ENCODE peak calls at places on chromosomes 16 and 17, in five cellular contexts. B is H1, L is NT2/D1, Y is HepG2, O is GM12878. P is an unnamed sample.

GRCh38 chr17:63832455-63832854 is 5.0 kb upstream of the FTSJ3 start:
- DNase-seq in B (no peak), L (no peak), Y (no peak), O (no peak), P (no peak)

GRCh38 chr16:71746442-71747046 is 22.0 kb upstream of the PHLPP2 start:
- DNase-seq in B (no peak), L (peak), Y (peak), O (no peak), P (peak)

GRCh38 chr17:40443196-40443987 is at the start of gene IGFBP4:
- DNase-seq in B (peak), L (no peak), Y (peak), O (no peak), P (peak)

GRCh38 chr17:2251098-2251497 is 52.5 kb downstream of the SMG6 start:
- DNase-seq in B (no peak), L (no peak), Y (no peak), O (no peak), P (no peak)

GRCh38 chr16:70152578-70153302 is 20.8 kb upstream of the CLEC18C start:
- DNase-seq in B (no peak), L (no peak), Y (peak), O (no peak), P (no peak)

GRCh38 chr17:18961634-18962493 is 9.9 kb downstream of the SLC5A10 start:
- DNase-seq in B (no peak), L (no peak), Y (no peak), O (no peak), P (no peak)

GRCh38 chr17:74297941-74298340 is 23.9 kb downstream of the DNAI2 start:
- DNase-seq in B (no peak), L (no peak), Y (no peak), O (no peak), P (no peak)

GRCh38 chr16:85571813-85572619 is 41.1 kb upstream of the GSE1 start:
- DNase-seq in B (no peak), L (no peak), Y (no peak), O (no peak), P (no peak)

GRCh38 chr16:12503201-12503600 is 300.5 kb downstream of the CPPED1 start:
- DNase-seq in B (no peak), L (no peak), Y (no peak), O (no peak), P (no peak)

GRCh38 chr17:68775338-68775737 is 174.2 kb upstream of the FAM20A start:
- DNase-seq in B (no peak), L (no peak), Y (no peak), O (no peak), P (no peak)

GRCh38 chr16:51556694-51557327 is 405.7 kb upstream of the SALL1 start:
- DNase-seq in B (no peak), L (no peak), Y (no peak), O (no peak), P (peak)

GRCh38 chr16:80824623-80825364 is 20.4 kb upstream of the CDYL2 start:
- DNase-seq in B (no peak), L (peak), Y (peak), O (peak), P (peak)

GRCh38 chr16:12009922-12010321 is 33.4 kb downstream of the SNX29 start:
- DNase-seq in B (no peak), L (no peak), Y (no peak), O (no peak), P (no peak)

GRCh38 chr16:11233727-11234376 is 22.2 kb downstream of the SOCS1 start:
- DNase-seq in B (peak), L (no peak), Y (no peak), O (no peak), P (no peak)

GRCh38 chr17:21285164-21286065 is 904 bp downstream of the MAP2K3 start:
- DNase-seq in B (no peak), L (no peak), Y (no peak), O (no peak), P (no peak)

GRCh38 chr17:39750131-39751015 is 12.6 kb downstream of the GRB7 start:
- DNase-seq in B (no peak), L (no peak), Y (peak), O (no peak), P (no peak)

GRCh38 chr16:73058221-73058615 is 10.3 kb upstream of the ZFHX3 start:
- DNase-seq in B (peak), L (no peak), Y (no peak), O (no peak), P (no peak)

GRCh38 chr17:77287432-77288068 is 146.8 kb downstream of the SEC14L1 start:
- DNase-seq in B (no peak), L (no peak), Y (peak), O (no peak), P (peak)

GRCh38 chr16:46836521-46837292 is 5.7 kb upstream of the C16orf87 start:
- DNase-seq in B (no peak), L (no peak), Y (no peak), O (no peak), P (no peak)

DNA sequence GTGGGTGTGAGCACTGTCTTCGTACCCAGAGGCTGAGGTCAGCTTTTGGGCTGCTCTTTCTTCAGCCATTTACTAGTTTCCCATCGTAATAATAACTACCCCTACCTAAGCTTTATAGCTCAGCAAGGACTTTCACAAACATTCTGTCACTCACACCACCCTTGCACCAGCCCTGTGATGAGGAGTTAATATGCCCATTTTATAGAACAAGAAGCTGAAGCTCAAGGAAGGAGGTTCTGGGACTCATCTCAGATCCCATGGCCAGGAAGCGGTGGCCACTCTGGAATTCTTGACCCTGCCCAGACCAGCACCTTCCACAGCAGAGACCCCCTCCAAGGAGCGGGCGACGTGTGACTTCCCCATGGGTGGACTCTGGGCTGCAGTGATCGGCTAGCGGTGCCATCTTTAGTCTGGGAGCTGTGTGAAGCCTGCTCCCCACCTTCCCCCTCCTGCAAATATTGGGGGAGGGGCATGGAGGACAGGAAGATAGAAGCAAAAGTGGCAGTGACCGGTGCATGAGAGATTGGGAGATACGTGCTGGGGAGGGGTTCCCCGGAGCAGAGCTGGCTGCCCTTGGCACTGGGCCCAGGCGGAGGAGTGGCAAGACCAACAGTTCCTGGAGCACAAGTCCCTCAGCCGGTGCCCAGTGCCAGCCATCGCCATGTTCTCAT is 81.8 kb upstream of the TOB1 start:
- DNase-seq in B (no peak), L (no peak), Y (no peak), O (no peak), P (no peak)
- TF ChIP-seq SUZ12 in B (no peak), L (no peak), Y (no peak), O (no peak), P (no peak)

GRCh38 chr17:9647014-9647413 is 1.7 kb downstream of the USP43 start:
- DNase-seq in B (no peak), L (no peak), Y (no peak), O (no peak), P (no peak)
- TF ChIP-seq SUZ12 in B (no peak), L (no peak), Y (no peak), O (no peak), P (no peak)

DNA sequence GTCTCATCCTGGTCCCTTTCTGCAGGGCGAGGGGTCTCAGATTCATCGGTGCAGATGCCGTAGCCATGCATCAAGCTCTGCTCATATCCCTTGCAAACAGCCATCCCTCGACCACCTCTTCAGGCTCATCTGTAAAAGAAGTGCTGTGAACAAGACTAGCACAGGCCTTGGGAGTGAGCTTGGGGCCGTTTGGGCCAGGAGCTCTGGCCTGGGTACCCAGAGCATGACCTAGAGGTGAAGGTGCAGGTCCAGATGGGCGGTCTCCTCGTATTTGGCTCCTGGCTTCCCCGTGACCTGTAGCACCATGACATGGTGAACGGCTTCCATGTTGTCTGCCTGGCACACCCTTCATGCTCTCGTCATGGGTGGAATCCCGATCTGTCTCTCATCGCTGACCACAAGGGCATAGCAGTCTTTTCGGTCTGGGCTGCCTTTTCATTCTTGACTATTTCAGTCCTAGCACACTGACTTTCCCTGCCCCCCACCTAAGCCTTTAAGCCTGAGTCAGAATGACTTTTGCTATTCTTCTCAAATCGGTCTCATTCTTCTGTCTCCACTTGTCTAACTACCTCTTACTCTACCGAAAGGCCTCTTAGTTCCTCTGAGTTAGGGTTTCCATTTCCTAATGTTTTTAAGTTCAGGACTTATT is 216.0 kb downstream of the FOXL1 start:
- DNase-seq in B (no peak), L (no peak), Y (no peak), O (no peak), P (no peak)
- TF ChIP-seq SUZ12 in B (no peak), L (no peak), Y (no peak), O (no peak), P (no peak)

GRCh38 chr16:88421301-88421700 is 31.8 kb upstream of the ZFPM1 start:
- DNase-seq in B (no peak), L (no peak), Y (no peak), O (no peak), P (no peak)

GRCh38 chr16:88423448-88423850 is 29.6 kb upstream of the ZFPM1 start:
- DNase-seq in B (no peak), L (no peak), Y (no peak), O (no peak), P (no peak)

GRCh38 chr16:88424536-88425230 is 28.4 kb upstream of the ZFPM1 start:
- DNase-seq in B (no peak), L (no peak), Y (no peak), O (no peak), P (no peak)

GRCh38 chr16:88421871-88422433 is 31.1 kb upstream of the ZFPM1 start:
- DNase-seq in B (no peak), L (no peak), Y (no peak), O (no peak), P (no peak)

GRCh38 chr16:88422733-88423447 is 30.2 kb upstream of the ZFPM1 start:
- DNase-seq in B (no peak), L (no peak), Y (no peak), O (no peak), P (no peak)
- TF ChIP-seq SUZ12 in B (no peak), L (no peak), Y (no peak), O (no peak), P (no peak)

GRCh38 chr16:79449067-79449466 is 151.5 kb downstream of the MAF start:
- DNase-seq in B (no peak), L (no peak), Y (no peak), O (no peak), P (no peak)

GRCh38 chr16:79449906-79450305 is 150.6 kb downstream of the MAF start:
- DNase-seq in B (no peak), L (no peak), Y (no peak), O (no peak), P (no peak)

GRCh38 chr16:79451196-79451816 is 149.2 kb downstream of the MAF start:
- DNase-seq in B (no peak), L (no peak), Y (no peak), O (peak), P (no peak)
- TF ChIP-seq SUZ12 in B (no peak), L (no peak), Y (no peak), O (no peak), P (no peak)

DNA sequence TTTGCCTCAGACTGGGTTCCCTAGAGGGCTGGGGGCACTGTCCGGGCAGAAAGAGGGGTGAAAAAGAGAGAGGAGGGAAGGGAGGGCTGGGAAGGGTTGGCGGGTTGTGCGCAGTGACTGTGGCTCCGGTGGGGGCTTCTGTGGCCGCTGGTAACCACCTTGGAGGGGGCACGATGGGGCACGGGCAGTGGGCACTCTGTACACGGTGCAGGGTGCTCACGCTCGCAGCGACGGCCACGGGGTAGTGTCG is 591 bp downstream of the PLLP start:
- DNase-seq in B (no peak), L (no peak), Y (no peak), O (no peak), P (no peak)
- TF ChIP-seq SUZ12 in B (peak), L (no peak), Y (no peak), O (no peak), P (no peak)

GRCh38 chr16:2009791-2010510 is at the start of gene ZNF598:
- DNase-seq in B (peak), L (peak), Y (peak), O (no peak), P (peak)
- TF ChIP-seq SUZ12 in B (no peak), L (no peak), Y (no peak), O (no peak), P (no peak)